ENCODE peak calls at places on chromosome 21, in four cellular contexts. N, J, X and S are unnamed samples.

GRCh38 chr21:45255381-45256020 is 32.2 kb downstream of the POFUT2 start:
- DNase-seq in N (no peak), J (no peak), X (peak), S (no peak)

GRCh38 chr21:32184059-32184458 is 94.8 kb downstream of the MIS18A start:
- DNase-seq in N (no peak), J (no peak), X (no peak), S (no peak)

GRCh38 chr21:45581322-45581712 is 39.1 kb upstream of the SLC19A1 start:
- DNase-seq in N (no peak), J (no peak), X (no peak), S (no peak)

GRCh38 chr21:27372381-27372780 is 405.5 kb upstream of the ADAMTS5 start:
- DNase-seq in N (peak), J (no peak), X (no peak), S (no peak)

GRCh38 chr21:44972821-44973220 is 33.0 kb downstream of the SLX9 start:
- DNase-seq in N (no peak), J (no peak), X (no peak), S (no peak)

GRCh38 chr21:42799516-42799915 is 79.8 kb downstream of the WDR4 start:
- DNase-seq in N (no peak), J (no peak), X (no peak), S (no peak)

GRCh38 chr21:22536511-22536910 is 1538.3 kb downstream of the NCAM2 start:
- DNase-seq in N (peak), J (no peak), X (no peak), S (no peak)

GRCh38 chr21:25639167-25639921 is at the start of gene JAM2:
- DNase-seq in N (peak), J (peak), X (peak), S (peak)

GRCh38 chr21:44455524-44456206 is 355 bp downstream of the LRRC3 start:
- DNase-seq in N (peak), J (peak), X (peak), S (peak)

GRCh38 chr21:34827445-34828235 is 158.8 kb downstream of the CLIC6 start:
- DNase-seq in N (no peak), J (no peak), X (no peak), S (no peak)

GRCh38 chr21:35603471-35603870 is 456.9 kb downstream of the SETD4 start:
- DNase-seq in N (peak), J (no peak), X (no peak), S (no peak)

GRCh38 chr21:28798798-28799197 is 193.9 kb downstream of the LTN1 start:
- DNase-seq in N (no peak), J (no peak), X (no peak), S (no peak)

GRCh38 chr21:34202553-34203332 is 129.4 kb downstream of the MRPS6 start:
- DNase-seq in N (peak), J (peak), X (no peak), S (no peak)

GRCh38 chr21:46079357-46080170 is 18.3 kb upstream of the COL6A2 start:
- DNase-seq in N (peak), J (no peak), X (no peak), S (no peak)